ENCODE peak calls at places on chromosome 7, in six cellular contexts. E is GM12878, H is stomach, C is epithelial cell of esophagus, M is HFFc6, P is AG09309. S is an unnamed sample.

GRCh38 chr7:132276986-132277716 is 299.1 kb downstream of the PLXNA4 start:
- DNase-seq in M (peak; percentile 21), E (no peak), H (no peak), P (no peak), C (peak; percentile 29), S (no peak)

GRCh38 chr7:155729847-155730246 is 82.4 kb downstream of the SHH start:
- DNase-seq in E (no peak), P (no peak), M (no peak), C (peak; percentile 84), H (no peak), S (no peak)

GRCh38 chr7:70097639-70098038 is 499.4 kb downstream of the AUTS2 start:
- DNase-seq in H (no peak), M (no peak), C (no peak), P (no peak), E (no peak), S (no peak)

GRCh38 chr7:27169658-27170493 is 4.2 kb downstream of the HOXA10 start:
- DNase-seq in C (no peak), P (no peak), M (peak; percentile 66), H (no peak), E (no peak), S (no peak)

GRCh38 chr7:150855476-150856302 is 3.4 kb downstream of the AOC1 start:
- DNase-seq in H (no peak), E (no peak), M (no peak), P (no peak), C (peak; percentile 52), S (no peak)

GRCh38 chr7:85851571-85852193 is 664.8 kb upstream of the SEMA3D start:
- DNase-seq in E (no peak), C (peak; percentile 58), P (peak; percentile 27), M (peak; percentile 32), H (no peak), S (peak; percentile 49)

GRCh38 chr7:9937944-9938631 is 1035.6 kb upstream of the PHF14 start:
- DNase-seq in H (no peak), P (no peak), C (peak; percentile 40), M (no peak), E (no peak), S (no peak)

GRCh38 chr7:101702362-101702850 is 73.3 kb upstream of the MYL10 start:
- DNase-seq in E (no peak), M (peak; percentile 21), H (no peak), C (peak; percentile 59), P (no peak), S (no peak)

GRCh38 chr7:18515067-18515466 is 19.5 kb downstream of the HDAC9 start:
- DNase-seq in H (no peak), M (peak; percentile 45), C (peak; percentile 61), E (no peak), P (no peak), S (no peak)

GRCh38 chr7:40827217-40828085 is 692.6 kb downstream of the SUGCT start:
- DNase-seq in E (no peak), P (peak; percentile 77), H (no peak), M (no peak), C (peak; percentile 66), S (peak; percentile 64)

GRCh38 chr7:71868797-71869196 is 543.3 kb downstream of the CALN1 start:
- DNase-seq in E (no peak), C (peak; percentile 48), M (peak; percentile 17), H (no peak), P (no peak), S (no peak)

GRCh38 chr7:105691029-105691691 is 109.9 kb upstream of the EFCAB10 start:
- DNase-seq in M (peak; percentile 30), P (no peak), H (no peak), C (no peak), E (no peak), S (peak; percentile 56)

GRCh38 chr7:5646846-5647245 is 134.6 kb downstream of the RNF216 start:
- DNase-seq in E (no peak), H (no peak), M (peak; percentile 33), P (peak; percentile 44), C (peak; percentile 99), S (peak; percentile 44)

GRCh38 chr7:105521027-105521730 is 892 bp downstream of the PUS7 start:
- DNase-seq in C (peak; percentile 53), E (no peak), P (no peak), M (peak; percentile 57), H (peak; percentile 66), S (no peak)

GRCh38 chr7:44678468-44679179 is 70.0 kb upstream of the ZMIZ2 start:
- DNase-seq in C (peak; percentile 81), H (no peak), P (peak; percentile 80), M (peak; percentile 62), E (no peak), S (peak; percentile 70)

DNA sequence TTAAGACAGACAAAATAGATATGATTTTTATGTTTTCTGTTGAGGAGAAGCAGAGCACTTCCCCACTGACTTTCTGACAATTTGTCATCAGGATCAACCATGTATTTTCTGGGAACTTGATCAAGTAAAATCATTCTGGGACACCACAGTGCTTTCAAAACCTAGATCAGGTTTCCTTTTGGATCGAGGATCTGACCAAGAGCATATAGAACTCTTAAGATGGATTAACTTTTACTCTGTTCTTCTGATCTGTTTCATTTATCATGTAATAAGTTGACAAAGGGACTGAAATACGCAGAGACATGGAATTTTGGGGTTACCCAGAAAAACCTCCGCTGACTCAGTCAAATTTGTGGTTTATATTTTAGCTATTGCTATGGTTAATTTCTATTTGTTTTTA is 136.0 kb upstream of the WNT16 start:
- DNase-seq in M (no peak), P (no peak), E (no peak), H (no peak), C (no peak), S (no peak)
- TF ChIP-seq CTCF in M (no peak), P (no peak), E (no peak), H (no peak), C (no peak), S (no peak)

DNA sequence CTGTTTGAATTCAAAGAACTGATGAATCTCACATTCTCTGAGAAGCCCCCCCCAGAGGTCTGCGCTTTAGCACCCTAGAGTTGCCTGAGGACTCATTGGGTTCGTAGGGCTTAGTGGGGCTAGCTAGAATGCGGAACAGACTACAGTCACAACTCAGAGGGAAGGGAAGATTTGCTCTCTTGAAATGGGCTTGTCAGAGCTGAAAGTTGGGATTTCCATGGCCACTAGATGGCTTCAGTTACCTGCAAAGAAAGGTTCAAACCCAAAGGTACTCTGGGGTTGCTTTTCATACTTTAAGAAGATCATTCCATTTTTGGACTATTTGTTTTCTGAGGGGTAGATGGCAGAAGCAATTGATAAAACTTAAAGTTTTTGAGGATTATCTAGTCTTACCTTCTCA is 205.0 kb downstream of the BBS9 start:
- DNase-seq in H (no peak), P (no peak), C (peak; percentile 50), M (peak; percentile 13), E (no peak), S (no peak)
- TF ChIP-seq CTCF in H (no peak), P (peak; percentile 55), C (peak; percentile 73), M (peak; percentile 66), E (peak; percentile 37), S (peak; percentile 19)

DNA sequence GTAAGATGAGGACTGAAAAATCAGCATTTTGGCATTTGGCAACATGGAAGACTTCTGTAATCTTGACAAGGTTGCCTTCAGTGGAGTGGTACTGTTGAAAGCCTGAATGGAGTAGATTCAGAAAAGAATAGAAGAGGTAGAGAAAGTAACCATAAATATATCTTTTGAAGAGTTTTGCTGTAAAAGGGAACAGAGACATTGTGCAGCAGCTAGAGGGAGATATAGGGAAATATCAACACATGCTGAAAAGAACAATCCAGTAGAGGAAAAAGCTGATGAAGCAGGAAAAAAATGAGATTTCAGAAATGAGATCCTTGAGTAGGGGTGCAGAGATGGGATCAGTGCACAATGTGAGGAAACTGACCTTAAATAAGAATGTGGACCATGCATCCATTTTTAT is 60.0 kb downstream of the RAPGEF5 start:
- DNase-seq in C (no peak), P (no peak), E (no peak), M (peak; percentile 19), H (no peak), S (no peak)
- TF ChIP-seq CTCF in C (peak; percentile 38), P (peak; percentile 53), E (peak; percentile 32), M (peak; percentile 67), H (no peak), S (peak; percentile 31)

DNA sequence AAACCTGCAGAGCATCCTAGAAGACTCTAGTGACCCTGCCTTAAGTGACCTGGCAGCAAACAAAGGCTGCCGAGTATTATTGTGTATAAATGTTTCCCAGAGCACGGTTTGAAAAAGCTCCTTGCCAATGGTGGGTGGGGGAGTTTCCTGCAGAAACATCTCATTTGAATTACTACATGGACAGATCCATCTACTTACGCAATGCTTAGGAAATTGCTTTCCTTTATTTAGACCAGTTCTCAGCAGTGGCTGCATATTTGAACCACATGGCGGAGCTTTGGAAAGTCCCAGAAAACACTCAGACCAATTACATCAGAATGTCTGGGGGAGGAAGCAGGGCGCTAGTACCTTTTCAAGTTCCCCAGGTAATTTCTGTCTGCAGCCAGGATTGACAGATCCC is 560.9 kb downstream of the SDK1 start:
- DNase-seq in E (peak; percentile 1), P (no peak), M (no peak), C (peak; percentile 85), H (no peak), S (peak; percentile 14)
- TF ChIP-seq CTCF in E (no peak), P (no peak), M (no peak), C (no peak), H (no peak), S (no peak)

GRCh38 chr7:116293633-116294032 is 83.3 kb downstream of the TES start:
- DNase-seq in E (no peak), H (no peak), P (no peak), C (no peak), M (no peak), S (no peak)

GRCh38 chr7:116291937-116292336 is 81.6 kb downstream of the TES start:
- DNase-seq in E (no peak), M (no peak), C (no peak), P (no peak), H (no peak), S (no peak)

GRCh38 chr7:116290740-116291139 is 80.4 kb downstream of the TES start:
- DNase-seq in C (no peak), E (no peak), H (no peak), P (no peak), M (peak; percentile 17), S (no peak)

GRCh38 chr7:116292381-116292780 is 82.0 kb downstream of the TES start:
- DNase-seq in C (peak; percentile 54), H (no peak), P (no peak), E (no peak), M (no peak), S (no peak)

GRCh38 chr7:116293139-116293538 is 82.8 kb downstream of the TES start:
- DNase-seq in C (no peak), P (no peak), H (no peak), E (no peak), M (no peak), S (no peak)
- TF ChIP-seq CTCF in C (peak; percentile 18), P (no peak), H (no peak), E (no peak), M (peak; percentile 62), S (no peak)

GRCh38 chr7:16668049-16668858 is 22.3 kb downstream of the BZW2 start:
- DNase-seq in E (no peak), H (peak; percentile 71), C (peak; percentile 100), P (peak; percentile 100), M (peak; percentile 99), S (peak; percentile 96)
- TF ChIP-seq CTCF in E (no peak), H (no peak), C (peak; percentile 26), P (peak; percentile 17), M (peak; percentile 56), S (peak; percentile 24)

GRCh38 chr7:151884276-151885201 is 7.6 kb upstream of the PRKAG2 start:
- DNase-seq in H (no peak), C (no peak), P (no peak), M (no peak), E (no peak), S (no peak)
- TF ChIP-seq CTCF in H (no peak), C (no peak), P (no peak), M (no peak), E (no peak), S (no peak)